ENCODE peak calls at places on chromosomes 16 and 17, in ten cellular contexts. One of them, this sample, is unnamed.

GRCh38 chr16:47924950-47925349 is 230.8 kb downstream of the ABCC12 start:
- DNase-seq in ovary: no peak
- DNase-seq in left lung: no peak
- DNase-seq in psoas muscle: no peak
- DNase-seq in pancreas: no peak
- DNase-seq in IMR-90: no peak
- DNase-seq in fibroblast of lung: no peak
- DNase-seq in Peyer's patch: no peak
- DNase-seq in A549: no peak
- DNase-seq in transverse colon: no peak
- DNase-seq in this sample: no peak

GRCh38 chr17:41972571-41973411 is 6.2 kb downstream of the CNP start:
- DNase-seq in left lung: peak; percentile 58
- DNase-seq in fibroblast of lung: no peak
- DNase-seq in Peyer's patch: no peak
- DNase-seq in ovary: peak; percentile 65
- DNase-seq in transverse colon: no peak
- DNase-seq in IMR-90: no peak
- DNase-seq in psoas muscle: peak; percentile 88
- DNase-seq in A549: no peak
- DNase-seq in pancreas: peak; percentile 81
- DNase-seq in this sample: no peak

GRCh38 chr17:292016-292415 is 60.6 kb downstream of the RPH3AL start:
- DNase-seq in transverse colon: no peak
- DNase-seq in Peyer's patch: no peak
- DNase-seq in left lung: peak; percentile 70
- DNase-seq in ovary: no peak
- DNase-seq in fibroblast of lung: no peak
- DNase-seq in pancreas: peak; percentile 18
- DNase-seq in A549: no peak
- DNase-seq in IMR-90: no peak
- DNase-seq in psoas muscle: peak; percentile 28
- DNase-seq in this sample: peak; percentile 11

GRCh38 chr16:81582655-81583441 is 138.2 kb downstream of the CMIP start:
- DNase-seq in psoas muscle: no peak
- DNase-seq in ovary: no peak
- DNase-seq in fibroblast of lung: peak; percentile 46
- DNase-seq in left lung: no peak
- DNase-seq in Peyer's patch: peak; percentile 65
- DNase-seq in transverse colon: no peak
- DNase-seq in IMR-90: no peak
- DNase-seq in A549: peak; percentile 58
- DNase-seq in pancreas: no peak
- DNase-seq in this sample: no peak

GRCh38 chr16:12420661-12421209 is 383.0 kb downstream of the CPPED1 start:
- DNase-seq in fibroblast of lung: no peak
- DNase-seq in Peyer's patch: no peak
- DNase-seq in A549: no peak
- DNase-seq in IMR-90: no peak
- DNase-seq in ovary: no peak
- DNase-seq in transverse colon: no peak
- DNase-seq in left lung: no peak
- DNase-seq in psoas muscle: no peak
- DNase-seq in pancreas: no peak
- DNase-seq in this sample: no peak

GRCh38 chr16:30934827-30935557 is 11.6 kb downstream of the FBXL19 start:
- DNase-seq in fibroblast of lung: peak; percentile 45
- DNase-seq in psoas muscle: peak; percentile 71
- DNase-seq in pancreas: no peak
- DNase-seq in left lung: no peak
- DNase-seq in Peyer's patch: no peak
- DNase-seq in ovary: no peak
- DNase-seq in IMR-90: peak; percentile 55
- DNase-seq in A549: peak; percentile 72
- DNase-seq in transverse colon: peak; percentile 49
- DNase-seq in this sample: peak; percentile 55

GRCh38 chr17:40623419-40624217 is 24.0 kb downstream of the SMARCE1 start:
- DNase-seq in ovary: no peak
- DNase-seq in fibroblast of lung: no peak
- DNase-seq in A549: no peak
- DNase-seq in pancreas: no peak
- DNase-seq in IMR-90: no peak
- DNase-seq in Peyer's patch: no peak
- DNase-seq in transverse colon: no peak
- DNase-seq in left lung: no peak
- DNase-seq in psoas muscle: no peak
- DNase-seq in this sample: no peak

GRCh38 chr17:70095455-70095854 is 20.4 kb downstream of the KCNJ16 start:
- DNase-seq in IMR-90: no peak
- DNase-seq in pancreas: no peak
- DNase-seq in transverse colon: no peak
- DNase-seq in A549: no peak
- DNase-seq in Peyer's patch: no peak
- DNase-seq in left lung: no peak
- DNase-seq in ovary: no peak
- DNase-seq in fibroblast of lung: no peak
- DNase-seq in psoas muscle: no peak
- DNase-seq in this sample: no peak

GRCh38 chr16:87035053-87035452 is 282.1 kb downstream of the C16orf95 start:
- DNase-seq in Peyer's patch: no peak
- DNase-seq in A549: no peak
- DNase-seq in IMR-90: no peak
- DNase-seq in fibroblast of lung: no peak
- DNase-seq in ovary: no peak
- DNase-seq in transverse colon: no peak
- DNase-seq in pancreas: no peak
- DNase-seq in psoas muscle: no peak
- DNase-seq in left lung: no peak
- DNase-seq in this sample: no peak

GRCh38 chr17:42698736-42699414 is 16.5 kb downstream of the CNTNAP1 start:
- DNase-seq in transverse colon: no peak
- DNase-seq in fibroblast of lung: peak; percentile 79
- DNase-seq in A549: no peak
- DNase-seq in left lung: no peak
- DNase-seq in pancreas: no peak
- DNase-seq in ovary: peak; percentile 80
- DNase-seq in Peyer's patch: no peak
- DNase-seq in IMR-90: peak; percentile 87
- DNase-seq in psoas muscle: peak; percentile 64
- DNase-seq in this sample: peak; percentile 66

GRCh38 chr17:32481193-32481592 is 5.6 kb upstream of the CDK5R1 start:
- DNase-seq in IMR-90: no peak
- DNase-seq in transverse colon: no peak
- DNase-seq in pancreas: no peak
- DNase-seq in Peyer's patch: peak; percentile 38
- DNase-seq in A549: no peak
- DNase-seq in psoas muscle: no peak
- DNase-seq in ovary: no peak
- DNase-seq in fibroblast of lung: no peak
- DNase-seq in left lung: no peak
- DNase-seq in this sample: no peak

DNA sequence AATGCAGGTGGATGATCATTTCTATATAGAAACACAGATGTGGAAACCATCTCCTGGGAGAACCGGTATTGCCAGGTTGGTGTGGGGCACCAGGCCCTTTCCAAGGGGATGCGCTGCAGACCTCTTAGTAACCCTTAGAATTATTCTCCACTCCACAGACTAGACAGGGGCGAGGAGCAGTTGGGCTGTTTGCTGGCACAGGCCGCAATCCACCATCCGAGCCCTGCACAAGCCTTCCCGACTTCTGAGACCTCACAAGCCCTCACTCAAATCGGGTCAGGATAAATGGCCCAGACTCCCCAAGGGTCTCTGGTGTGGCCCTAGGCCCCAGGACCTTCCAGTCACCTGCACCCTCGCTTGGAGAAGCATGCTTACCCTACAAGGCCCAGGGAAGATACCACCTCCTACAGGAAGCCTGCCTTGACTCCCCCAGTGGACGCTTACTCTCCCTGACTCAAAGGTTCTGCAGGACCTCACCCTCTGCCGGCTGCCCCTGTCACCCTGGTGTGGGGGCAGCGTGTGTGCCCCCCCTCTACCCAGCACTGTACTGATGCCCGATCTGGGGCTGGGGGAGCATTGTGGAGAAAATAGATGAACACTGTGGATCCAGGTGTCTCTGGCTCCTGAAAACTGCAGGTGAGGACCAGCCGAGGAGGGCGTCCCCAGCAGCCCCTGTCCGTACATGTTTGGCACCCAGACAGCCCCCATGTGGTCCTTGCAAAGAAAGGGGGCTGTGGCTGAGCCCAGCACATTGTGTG is 49.8 kb upstream of the ACSF3 start:
- DNase-seq in IMR-90: no peak
- DNase-seq in ovary: no peak
- DNase-seq in Peyer's patch: no peak
- DNase-seq in transverse colon: no peak
- DNase-seq in pancreas: peak; percentile 5
- DNase-seq in fibroblast of lung: no peak
- DNase-seq in psoas muscle: no peak
- DNase-seq in A549: no peak
- DNase-seq in left lung: peak; percentile 39
- DNase-seq in this sample: no peak
- TF ChIP-seq CTCF in IMR-90: no peak
- TF ChIP-seq CTCF in ovary: no peak
- TF ChIP-seq CTCF in Peyer's patch: no peak
- TF ChIP-seq CTCF in transverse colon: no peak
- TF ChIP-seq CTCF in pancreas: no peak
- TF ChIP-seq CTCF in fibroblast of lung: no peak
- TF ChIP-seq CTCF in psoas muscle: no peak
- TF ChIP-seq CTCF in A549: no peak
- TF ChIP-seq CTCF in left lung: no peak
- TF ChIP-seq CTCF in this sample: no peak

DNA sequence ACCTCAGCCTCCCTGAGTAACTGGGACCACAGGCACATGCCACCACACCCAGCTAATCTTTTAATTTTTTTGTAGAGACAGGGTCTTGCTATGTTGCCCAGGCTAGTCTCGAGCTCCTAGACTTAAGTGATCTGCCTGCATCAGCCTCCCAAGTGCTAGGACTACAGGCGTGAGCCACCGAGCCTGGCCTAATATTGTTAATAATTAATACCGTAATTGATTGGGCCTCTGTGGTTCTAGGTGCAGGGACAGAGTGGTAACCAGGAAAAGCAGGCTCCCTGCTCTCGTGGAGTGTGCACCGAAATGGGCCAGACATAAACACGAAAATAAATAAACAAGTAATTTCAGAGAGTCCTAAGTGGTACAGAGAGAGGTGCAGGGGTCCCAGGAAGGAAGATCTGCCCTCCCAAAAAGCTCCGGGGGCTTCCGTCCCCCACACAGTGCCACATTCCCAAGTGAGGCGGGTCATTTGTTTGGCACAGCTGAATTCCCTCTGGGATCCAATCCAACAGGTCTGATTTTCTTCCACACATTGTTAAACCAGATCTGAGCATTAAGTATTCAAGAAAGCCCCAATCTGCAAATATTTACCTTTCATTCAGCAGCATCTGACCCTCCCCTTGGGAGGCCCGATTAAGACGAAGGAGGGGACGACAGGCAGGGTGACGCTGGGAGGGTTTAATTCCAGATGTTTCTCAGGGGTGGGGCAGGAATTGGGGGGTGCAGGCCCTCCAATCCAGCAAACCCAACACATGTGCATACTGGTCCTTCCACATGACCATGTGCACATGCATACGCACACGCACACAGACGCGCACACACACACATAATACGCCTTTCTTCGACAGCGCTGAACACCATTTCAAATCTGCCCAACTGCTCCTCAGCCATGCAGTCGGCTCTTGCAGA is 240.7 kb downstream of the GSG1L start:
- DNase-seq in A549: no peak
- DNase-seq in psoas muscle: no peak
- DNase-seq in fibroblast of lung: no peak
- DNase-seq in pancreas: no peak
- DNase-seq in IMR-90: no peak
- DNase-seq in ovary: no peak
- DNase-seq in transverse colon: no peak
- DNase-seq in Peyer's patch: peak; percentile 13
- DNase-seq in left lung: no peak
- DNase-seq in this sample: no peak
- H3K27ac ChIP-seq in A549: no peak overlapping the region
- H3K27ac ChIP-seq in psoas muscle: no peak overlapping the region
- H3K27ac ChIP-seq in fibroblast of lung: no peak overlapping the region
- H3K27ac ChIP-seq in pancreas: no peak overlapping the region
- H3K27ac ChIP-seq in IMR-90: no peak overlapping the region
- H3K27ac ChIP-seq in ovary: no peak overlapping the region
- H3K27ac ChIP-seq in transverse colon: no peak overlapping the region
- H3K27ac ChIP-seq in Peyer's patch: no peak overlapping the region
- H3K27ac ChIP-seq in left lung: no peak overlapping the region
- H3K27ac ChIP-seq in this sample: no peak overlapping the region

GRCh38 chr16:17306745-17307144 is 164.0 kb downstream of the XYLT1 start:
- DNase-seq in transverse colon: no peak
- DNase-seq in pancreas: no peak
- DNase-seq in psoas muscle: no peak
- DNase-seq in fibroblast of lung: no peak
- DNase-seq in A549: no peak
- DNase-seq in ovary: no peak
- DNase-seq in IMR-90: no peak
- DNase-seq in left lung: no peak
- DNase-seq in Peyer's patch: no peak
- DNase-seq in this sample: no peak
- H3K4me1 ChIP-seq in transverse colon: peaks cover 44% of the 10 kb centered on the region
- H3K4me1 ChIP-seq in pancreas: peaks cover 49% of the 10 kb centered on the region
- H3K4me1 ChIP-seq in psoas muscle: peaks cover 18% of the 10 kb centered on the region
- H3K4me1 ChIP-seq in fibroblast of lung: no peaks in the 10 kb centered on the region
- H3K4me1 ChIP-seq in A549: no peaks in the 10 kb centered on the region
- H3K4me1 ChIP-seq in ovary: peaks cover 9% of the 10 kb centered on the region
- H3K4me1 ChIP-seq in IMR-90: no peaks in the 10 kb centered on the region
- H3K4me1 ChIP-seq in left lung: peaks cover 4% of the 10 kb centered on the region
- H3K4me1 ChIP-seq in Peyer's patch: peaks cover 46% of the 10 kb centered on the region
- H3K4me1 ChIP-seq in this sample: peaks cover 21% of the 10 kb centered on the region

GRCh38 chr17:72667096-72668063 is 425.1 kb downstream of the SLC39A11 start:
- DNase-seq in Peyer's patch: no peak
- DNase-seq in pancreas: no peak
- DNase-seq in left lung: no peak
- DNase-seq in IMR-90: no peak
- DNase-seq in ovary: no peak
- DNase-seq in A549: no peak
- DNase-seq in transverse colon: no peak
- DNase-seq in fibroblast of lung: no peak
- DNase-seq in psoas muscle: no peak
- DNase-seq in this sample: no peak

GRCh38 chr17:72671034-72671433 is 421.5 kb downstream of the SLC39A11 start:
- DNase-seq in fibroblast of lung: no peak
- DNase-seq in ovary: no peak
- DNase-seq in psoas muscle: no peak
- DNase-seq in Peyer's patch: no peak
- DNase-seq in pancreas: no peak
- DNase-seq in left lung: no peak
- DNase-seq in A549: no peak
- DNase-seq in IMR-90: no peak
- DNase-seq in transverse colon: no peak
- DNase-seq in this sample: no peak

GRCh38 chr17:72677108-72677507 is 415.4 kb downstream of the SLC39A11 start:
- DNase-seq in transverse colon: no peak
- DNase-seq in fibroblast of lung: no peak
- DNase-seq in Peyer's patch: no peak
- DNase-seq in psoas muscle: no peak
- DNase-seq in ovary: no peak
- DNase-seq in IMR-90: no peak
- DNase-seq in left lung: no peak
- DNase-seq in A549: no peak
- DNase-seq in pancreas: no peak
- DNase-seq in this sample: no peak

GRCh38 chr17:72677714-72678390 is 414.6 kb downstream of the SLC39A11 start:
- DNase-seq in IMR-90: peak; percentile 94
- DNase-seq in pancreas: no peak
- DNase-seq in psoas muscle: no peak
- DNase-seq in fibroblast of lung: no peak
- DNase-seq in ovary: no peak
- DNase-seq in left lung: no peak
- DNase-seq in A549: no peak
- DNase-seq in Peyer's patch: no peak
- DNase-seq in transverse colon: no peak
- DNase-seq in this sample: no peak

GRCh38 chr17:72672729-72673128 is 419.8 kb downstream of the SLC39A11 start:
- DNase-seq in fibroblast of lung: no peak
- DNase-seq in psoas muscle: no peak
- DNase-seq in ovary: no peak
- DNase-seq in transverse colon: no peak
- DNase-seq in A549: no peak
- DNase-seq in pancreas: no peak
- DNase-seq in Peyer's patch: no peak
- DNase-seq in left lung: no peak
- DNase-seq in IMR-90: no peak
- DNase-seq in this sample: no peak
- TF ChIP-seq CTCF in fibroblast of lung: no peak
- TF ChIP-seq CTCF in psoas muscle: no peak
- TF ChIP-seq CTCF in ovary: no peak
- TF ChIP-seq CTCF in transverse colon: no peak
- TF ChIP-seq CTCF in A549: no peak
- TF ChIP-seq CTCF in pancreas: no peak
- TF ChIP-seq CTCF in Peyer's patch: no peak
- TF ChIP-seq CTCF in left lung: no peak
- TF ChIP-seq CTCF in IMR-90: no peak
- TF ChIP-seq CTCF in this sample: no peak

This sample was measured in tibial artery.